ENCODE peak calls at places on chromosomes 12 and 14, in four cellular contexts. One of them, this sample, is unnamed.

GRCh38 chr14:50010752-50011151 is 105.6 kb downstream of the VCPKMT start:
- DNase-seq in transverse colon: no peak
- DNase-seq in AG04450: no peak
- DNase-seq in omental fat pad: no peak
- DNase-seq in this sample: no peak

GRCh38 chr12:76144253-76144564 is 59.7 kb upstream of the NAP1L1 start:
- DNase-seq in transverse colon: peak; percentile 11
- DNase-seq in omental fat pad: peak; percentile 29
- DNase-seq in AG04450: no peak
- DNase-seq in this sample: no peak

GRCh38 chr12:124593851-124594401 is 26.5 kb upstream of the NCOR2 start:
- DNase-seq in AG04450: no peak
- DNase-seq in transverse colon: no peak
- DNase-seq in omental fat pad: no peak
- DNase-seq in this sample: no peak

GRCh38 chr12:46303039-46303666 is 34.3 kb upstream of the SLC38A1 start:
- DNase-seq in transverse colon: peak; percentile 60
- DNase-seq in AG04450: no peak
- DNase-seq in omental fat pad: no peak
- DNase-seq in this sample: peak; percentile 48

GRCh38 chr12:112868459-112869041 is 38.2 kb upstream of the OAS1 start:
- DNase-seq in transverse colon: no peak
- DNase-seq in AG04450: no peak
- DNase-seq in omental fat pad: no peak
- DNase-seq in this sample: peak; percentile 16

GRCh38 chr12:40375076-40375475 is 150.3 kb downstream of the LRRK2 start:
- DNase-seq in omental fat pad: no peak
- DNase-seq in AG04450: no peak
- DNase-seq in transverse colon: no peak
- DNase-seq in this sample: no peak

GRCh38 chr12:87870493-87870892 is 158.7 kb downstream of the C12orf50 start:
- DNase-seq in transverse colon: no peak
- DNase-seq in AG04450: no peak
- DNase-seq in omental fat pad: no peak
- DNase-seq in this sample: no peak

GRCh38 chr12:113030875-113031525 is 25.5 kb upstream of the DTX1 start:
- DNase-seq in transverse colon: no peak
- DNase-seq in omental fat pad: no peak
- DNase-seq in AG04450: no peak
- DNase-seq in this sample: peak; percentile 53

GRCh38 chr14:89921896-89922548 is 32.5 kb downstream of the EFCAB11 start:
- DNase-seq in transverse colon: no peak
- DNase-seq in omental fat pad: no peak
- DNase-seq in AG04450: no peak
- DNase-seq in this sample: no peak

GRCh38 chr12:109385339-109386078 is 37.8 kb downstream of the MYO1H start:
- DNase-seq in omental fat pad: no peak
- DNase-seq in transverse colon: no peak
- DNase-seq in AG04450: peak; percentile 3
- DNase-seq in this sample: peak; percentile 26

GRCh38 chr12:107200394-107200793 is 107.0 kb upstream of the CRY1 start:
- DNase-seq in transverse colon: no peak
- DNase-seq in AG04450: peak; percentile 62
- DNase-seq in omental fat pad: no peak
- DNase-seq in this sample: no peak

GRCh38 chr12:118050972-118051910 is 9.7 kb downstream of the WSB2 start:
- DNase-seq in omental fat pad: no peak
- DNase-seq in transverse colon: no peak
- DNase-seq in AG04450: no peak
- DNase-seq in this sample: no peak

GRCh38 chr14:64879635-64880381 is at the start of gene SPTB:
- DNase-seq in transverse colon: peak; percentile 58
- DNase-seq in omental fat pad: no peak
- DNase-seq in AG04450: no peak
- DNase-seq in this sample: peak; percentile 78

GRCh38 chr14:72653026-72653425 is 240.9 kb downstream of the DPF3 start:
- DNase-seq in AG04450: no peak
- DNase-seq in transverse colon: no peak
- DNase-seq in omental fat pad: no peak
- DNase-seq in this sample: no peak

GRCh38 chr14:50631408-50631821 is 36.7 kb downstream of the SAV1 start:
- DNase-seq in AG04450: no peak
- DNase-seq in transverse colon: no peak
- DNase-seq in omental fat pad: no peak
- DNase-seq in this sample: no peak

DNA sequence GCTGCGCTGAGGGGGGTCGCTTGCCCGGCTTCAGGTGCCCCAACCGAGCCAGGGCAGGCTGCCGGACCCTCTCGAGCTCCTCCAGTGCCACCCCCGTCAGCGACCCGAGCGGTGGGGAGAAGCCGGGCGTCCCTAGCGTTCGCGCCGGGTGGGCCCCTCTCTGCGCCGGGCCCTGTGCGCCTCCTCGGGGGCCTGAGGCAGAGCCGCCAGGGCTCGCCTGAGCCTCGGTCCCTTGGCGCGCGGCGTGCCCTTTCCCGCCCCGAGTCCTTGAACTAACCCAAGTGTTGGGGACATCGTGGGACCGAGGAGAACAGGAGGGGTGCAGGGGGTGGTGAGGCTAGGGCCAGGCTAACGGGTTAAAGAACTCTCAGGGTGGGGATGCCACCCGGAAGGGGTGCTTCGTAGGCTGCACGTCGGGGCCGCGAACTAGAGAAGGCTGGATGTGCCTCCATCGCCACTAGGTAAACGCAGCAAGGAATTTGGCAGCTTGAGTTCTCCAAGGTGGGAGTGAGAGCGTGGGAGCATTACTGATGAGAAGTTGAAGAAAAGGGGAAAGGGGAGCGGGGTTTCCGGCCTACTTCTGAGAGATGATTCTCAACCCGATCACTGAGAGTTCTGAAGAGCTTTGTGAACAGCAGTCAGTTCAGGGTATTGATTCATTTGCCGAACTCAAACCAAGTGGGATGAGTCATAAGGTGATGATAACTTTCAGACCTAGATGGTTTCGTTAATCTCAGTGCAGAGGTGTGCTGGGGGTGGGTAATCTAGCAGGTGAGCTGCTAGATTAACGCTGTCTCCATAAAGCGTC is 618 bp downstream of the RNF34 start:
- DNase-seq in transverse colon: peak; percentile 52
- DNase-seq in omental fat pad: peak; percentile 26
- DNase-seq in AG04450: no peak
- DNase-seq in this sample: peak; percentile 58
- TF ChIP-seq CTCF in transverse colon: no peak
- TF ChIP-seq CTCF in omental fat pad: no peak
- TF ChIP-seq CTCF in AG04450: no peak
- TF ChIP-seq CTCF in this sample: no peak

GRCh38 chr12:86376052-86376451 is 119.9 kb upstream of the MGAT4C start:
- DNase-seq in omental fat pad: no peak
- DNase-seq in transverse colon: no peak
- DNase-seq in AG04450: no peak
- DNase-seq in this sample: no peak
- TF ChIP-seq CTCF in omental fat pad: no peak
- TF ChIP-seq CTCF in transverse colon: no peak
- TF ChIP-seq CTCF in AG04450: peak; percentile 8
- TF ChIP-seq CTCF in this sample: no peak

GRCh38 chr12:10867381-10867780 is 16.7 kb downstream of the PRH1 start:
- DNase-seq in omental fat pad: no peak
- DNase-seq in transverse colon: no peak
- DNase-seq in AG04450: no peak
- DNase-seq in this sample: no peak
- TF ChIP-seq CTCF in omental fat pad: no peak
- TF ChIP-seq CTCF in transverse colon: no peak
- TF ChIP-seq CTCF in AG04450: no peak
- TF ChIP-seq CTCF in this sample: no peak

GRCh38 chr14:57709909-57710308 is 156.0 kb downstream of the SLC35F4 start:
- DNase-seq in omental fat pad: no peak
- DNase-seq in AG04450: no peak
- DNase-seq in transverse colon: no peak
- DNase-seq in this sample: no peak
- TF ChIP-seq CTCF in omental fat pad: no peak
- TF ChIP-seq CTCF in AG04450: no peak
- TF ChIP-seq CTCF in transverse colon: no peak
- TF ChIP-seq CTCF in this sample: no peak

GRCh38 chr12:67430708-67431335 is 161.7 kb downstream of the CAND1 start:
- DNase-seq in omental fat pad: no peak
- DNase-seq in AG04450: no peak
- DNase-seq in transverse colon: no peak
- DNase-seq in this sample: no peak
- TF ChIP-seq CTCF in omental fat pad: no peak
- TF ChIP-seq CTCF in AG04450: no peak
- TF ChIP-seq CTCF in transverse colon: no peak
- TF ChIP-seq CTCF in this sample: no peak

GRCh38 chr12:130936566-130936965 is 17.1 kb upstream of the ADGRD1 start:
- DNase-seq in transverse colon: no peak
- DNase-seq in omental fat pad: no peak
- DNase-seq in AG04450: no peak
- DNase-seq in this sample: no peak
- TF ChIP-seq CTCF in transverse colon: no peak
- TF ChIP-seq CTCF in omental fat pad: no peak
- TF ChIP-seq CTCF in AG04450: no peak
- TF ChIP-seq CTCF in this sample: no peak

DNA sequence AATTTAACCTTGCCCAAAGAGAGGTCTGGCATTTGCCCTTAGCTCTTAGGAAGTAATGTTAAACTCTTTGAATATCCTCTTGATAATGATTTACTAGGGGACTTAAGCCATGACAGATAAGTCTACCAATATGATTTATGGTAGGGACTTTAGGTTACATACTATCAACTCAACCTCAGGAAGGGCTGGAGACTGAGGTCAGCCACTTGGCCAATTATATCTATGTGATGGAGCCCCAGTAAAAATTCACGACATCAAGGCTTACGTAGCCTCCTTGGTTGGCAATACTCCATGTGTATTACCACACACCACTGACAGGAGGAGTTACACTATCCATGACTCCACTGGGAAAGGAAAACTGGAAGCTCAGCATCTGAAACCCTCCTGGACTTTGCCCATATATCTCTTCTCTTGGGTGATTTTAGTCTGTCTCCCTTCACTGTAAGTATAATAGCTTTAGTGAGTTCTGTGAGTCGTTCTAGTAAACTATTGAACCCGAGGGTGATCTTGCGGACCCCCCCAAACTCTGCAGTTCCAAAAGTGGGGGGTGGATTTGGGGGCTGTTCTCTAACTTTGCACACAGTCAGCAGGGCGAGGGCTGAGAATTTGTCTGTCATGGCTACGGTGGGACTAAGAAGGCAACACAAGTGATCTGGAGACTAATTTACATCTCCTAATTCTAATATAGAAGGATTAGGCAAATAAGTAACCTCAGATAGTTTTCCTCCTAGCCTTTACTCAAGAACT is 62.3 kb downstream of the R3HDM2 start:
- DNase-seq in AG04450: no peak
- DNase-seq in omental fat pad: no peak
- DNase-seq in transverse colon: peak; percentile 16
- DNase-seq in this sample: no peak
- TF ChIP-seq CTCF in AG04450: no peak
- TF ChIP-seq CTCF in omental fat pad: no peak
- TF ChIP-seq CTCF in transverse colon: no peak
- TF ChIP-seq CTCF in this sample: no peak

DNA sequence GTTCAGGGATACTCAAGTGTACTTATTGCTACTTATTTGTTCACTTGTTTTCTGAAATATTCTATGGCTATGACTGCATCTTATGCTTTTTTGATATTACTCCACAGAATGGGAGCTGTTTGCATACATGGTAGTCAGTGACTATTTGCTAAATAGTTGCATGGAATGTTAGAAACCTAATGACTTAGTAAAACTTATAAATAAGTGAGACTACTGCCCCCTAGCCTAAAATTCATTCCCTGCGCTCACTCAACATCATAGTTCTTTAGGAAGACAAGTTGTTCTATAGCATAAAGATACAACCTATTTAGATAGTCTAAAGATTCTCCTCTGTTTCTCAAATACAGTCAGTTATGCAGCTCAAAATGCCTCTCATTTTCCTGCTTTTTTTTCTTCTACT is 305.5 kb downstream of the CEP128 start:
- DNase-seq in AG04450: no peak
- DNase-seq in transverse colon: no peak
- DNase-seq in omental fat pad: no peak
- DNase-seq in this sample: no peak
- TF ChIP-seq CTCF in AG04450: peak; percentile 35
- TF ChIP-seq CTCF in transverse colon: no peak
- TF ChIP-seq CTCF in omental fat pad: no peak
- TF ChIP-seq CTCF in this sample: peak; percentile 11

DNA sequence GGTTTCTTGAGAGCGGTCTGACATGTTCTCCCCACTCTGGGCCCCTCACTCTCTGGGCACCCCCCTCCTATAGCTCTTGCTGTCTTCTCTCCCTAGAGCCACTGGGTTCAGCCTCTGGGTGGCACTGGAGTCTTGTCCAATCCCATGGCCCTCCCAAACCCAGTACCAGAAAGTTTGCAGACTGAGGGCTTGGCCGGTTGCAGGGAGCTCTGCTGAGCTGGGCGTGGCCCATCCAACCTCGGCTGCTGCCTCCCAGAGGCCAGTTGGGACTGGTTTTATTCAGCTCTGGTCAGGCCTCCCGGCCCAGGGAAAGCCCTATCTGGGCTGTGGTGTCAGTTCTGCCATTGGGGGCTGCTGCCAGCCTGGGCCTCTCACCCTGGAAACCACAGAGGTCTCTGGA is 37.9 kb downstream of the ISCA2 start:
- DNase-seq in transverse colon: peak; percentile 28
- DNase-seq in AG04450: no peak
- DNase-seq in omental fat pad: no peak
- DNase-seq in this sample: no peak
- TF ChIP-seq CTCF in transverse colon: no peak
- TF ChIP-seq CTCF in AG04450: peak; percentile 18
- TF ChIP-seq CTCF in omental fat pad: no peak
- TF ChIP-seq CTCF in this sample: no peak